ENCODE peak calls at places on chromosome 13, in six cellular contexts. O, D, R, L, X and T are unnamed samples.
A peak's percentile ranks its signal among the peaks of the same experiment; 100 is the strongest.

GRCh38 chr13:107322228-107322627 is 754.3 kb upstream of the ARGLU1 start:
- DNase-seq in O (no peak), D (no peak), R (no peak), L (no peak), X (no peak), T (no peak)

GRCh38 chr13:93721483-93721882 is 494.9 kb downstream of the GPC6 start:
- DNase-seq in O (no peak), D (no peak), R (no peak), L (no peak), X (no peak), T (no peak)

GRCh38 chr13:44197791-44198770 is 175.5 kb upstream of the SERP2 start:
- DNase-seq in O (no peak), D (no peak), R (no peak), L (peak; percentile 64), X (no peak), T (peak; percentile 2)

GRCh38 chr13:42696191-42696590 is 85.2 kb upstream of the FAM216B start:
- DNase-seq in O (no peak), D (no peak), R (peak; percentile 23), L (peak; percentile 52), X (peak; percentile 81), T (no peak)

GRCh38 chr13:107466326-107466725 is 749.0 kb downstream of the LIG4 start:
- DNase-seq in O (no peak), D (no peak), R (no peak), L (peak; percentile 15), X (peak; percentile 21), T (no peak)

GRCh38 chr13:39777527-39778061 is 122.1 kb downstream of the COG6 start:
- DNase-seq in O (no peak), D (no peak), R (peak; percentile 55), L (peak; percentile 84), X (peak; percentile 97), T (peak; percentile 87)

GRCh38 chr13:74966814-74967213 is 515.2 kb downstream of the TBC1D4 start:
- DNase-seq in O (no peak), D (no peak), R (no peak), L (peak; percentile 0), X (peak; percentile 78), T (no peak)

GRCh38 chr13:38819053-38819452 is 132.2 kb downstream of the FREM2 start:
- DNase-seq in O (no peak), D (peak; percentile 93), R (no peak), L (no peak), X (no peak), T (no peak)

DNA sequence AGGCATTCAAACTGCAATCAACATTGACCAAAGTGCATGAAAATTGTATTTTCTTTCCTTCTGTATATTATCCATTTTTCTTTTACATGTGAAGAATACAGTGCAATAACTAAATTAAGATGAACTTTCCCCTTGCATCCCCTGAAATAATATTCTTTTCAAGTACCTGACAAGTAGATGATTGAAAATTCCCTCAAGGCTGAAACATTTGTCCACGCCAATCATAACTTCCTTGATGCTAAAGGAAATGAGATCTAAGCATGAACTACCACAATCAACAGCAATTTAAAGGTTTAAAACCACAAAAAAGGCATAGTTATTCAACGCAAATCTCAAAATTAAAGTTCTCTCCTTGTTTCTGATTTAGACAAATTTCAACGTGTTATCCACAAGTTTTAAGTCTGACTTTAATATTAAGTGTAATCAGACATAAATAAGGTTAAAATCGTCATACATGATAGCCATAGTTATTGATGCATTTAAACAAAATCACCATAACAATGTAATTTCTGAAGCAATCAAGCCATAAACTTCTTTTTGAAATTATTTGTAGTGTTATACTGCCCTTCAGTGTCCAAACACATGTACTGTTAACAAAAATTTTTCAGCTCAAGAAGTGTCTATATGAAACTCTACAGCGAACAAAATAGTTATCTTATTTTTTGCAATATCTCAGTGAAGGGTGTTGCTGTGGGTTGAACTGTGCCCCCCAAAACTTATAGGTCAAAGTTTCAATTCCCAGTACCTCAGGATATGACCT is 169.5 kb downstream of the DCLK1 start:
- DNase-seq in O (no peak), D (no peak), R (no peak), L (peak; percentile 24), X (peak; percentile 34), T (no peak)
- TF ChIP-seq CTCF in O (peak; percentile 35), D (no peak), R (peak; percentile 8), L (peak; percentile 1), X (peak; percentile 19), T (no peak)

DNA sequence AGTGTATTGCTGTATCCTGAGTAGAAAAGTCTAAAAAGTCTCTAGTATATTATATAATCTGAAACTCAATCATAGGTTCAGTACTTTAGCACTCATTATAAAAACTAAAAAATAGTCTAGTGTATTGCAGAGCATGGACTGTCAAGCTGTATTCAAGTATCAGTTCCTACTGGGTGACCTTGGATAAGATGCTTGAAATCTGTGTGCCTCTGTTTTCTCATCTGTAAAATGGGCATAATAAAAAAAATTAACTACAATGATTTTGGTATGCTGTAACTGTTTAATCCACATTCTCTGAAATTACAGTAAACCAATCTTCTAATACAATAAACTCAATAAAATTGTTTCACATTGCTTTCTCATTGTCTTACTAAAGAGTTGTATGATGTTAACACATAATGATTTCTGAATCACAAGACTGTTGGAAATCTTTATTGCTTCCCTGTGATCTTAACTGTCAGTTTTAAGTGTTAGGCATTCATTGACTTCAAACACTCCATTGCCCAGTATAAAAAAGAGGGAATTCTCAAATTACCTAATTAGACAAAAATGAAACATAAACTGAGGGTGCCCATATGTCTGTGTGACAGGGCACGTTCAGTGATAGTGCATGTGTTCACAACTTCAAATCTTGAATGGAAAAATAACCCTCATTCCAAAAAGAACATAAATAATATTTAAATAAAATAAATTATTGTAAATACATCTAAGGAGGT is 2.2 kb downstream of the STARD13 start:
- DNase-seq in O (no peak), D (no peak), R (no peak), L (no peak), X (peak; percentile 43), T (no peak)
- H3K4me3 ChIP-seq in O (peak overlapping the region; percentile 89), D (no peak overlapping the region), R (peak overlapping the region; percentile 76), L (peak overlapping the region; percentile 93), X (peak overlapping the region; percentile 68), T (peak overlapping the region; percentile 85)

GRCh38 chr13:30148171-30148754 is 159.1 kb downstream of the KATNAL1 start:
- DNase-seq in O (no peak), D (no peak), R (no peak), L (no peak), X (no peak), T (no peak)

GRCh38 chr13:30148791-30149190 is 158.6 kb downstream of the KATNAL1 start:
- DNase-seq in O (no peak), D (no peak), R (no peak), L (no peak), X (no peak), T (no peak)

GRCh38 chr13:30145709-30146367 is 161.5 kb downstream of the KATNAL1 start:
- DNase-seq in O (no peak), D (no peak), R (no peak), L (no peak), X (no peak), T (no peak)

GRCh38 chr13:30149248-30149647 is 158.1 kb downstream of the KATNAL1 start:
- DNase-seq in O (no peak), D (no peak), R (no peak), L (no peak), X (no peak), T (no peak)

DNA sequence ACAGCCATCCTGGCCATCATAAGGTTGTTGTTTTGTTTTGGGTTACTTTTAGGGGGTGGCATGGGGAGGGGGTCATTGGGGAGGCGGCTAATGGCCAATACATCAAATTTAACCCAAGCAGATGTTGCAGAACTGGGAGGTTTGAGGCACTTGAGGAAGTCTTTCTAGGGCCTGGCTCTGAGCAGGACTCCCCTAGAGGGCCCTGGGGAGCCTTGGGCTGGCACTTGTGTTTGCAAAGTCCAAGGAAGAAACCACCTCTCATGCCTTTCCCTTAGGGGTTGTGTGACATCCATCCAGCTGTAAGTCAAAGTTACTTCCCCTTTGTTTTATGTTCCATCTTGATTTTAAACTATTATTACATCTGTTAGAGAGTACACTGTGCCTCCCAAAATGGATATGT is 160.0 kb downstream of the KATNAL1 start:
- DNase-seq in O (no peak), D (no peak), R (no peak), L (no peak), X (no peak), T (no peak)
- TF ChIP-seq CTCF in O (no peak), D (no peak), R (no peak), L (no peak), X (no peak), T (no peak)

GRCh38 chr13:49859568-49859967 is 67.1 kb upstream of the KPNA3 start:
- DNase-seq in O (no peak), D (peak; percentile 16), R (peak; percentile 69), L (peak; percentile 92), X (peak; percentile 97), T (peak; percentile 70)
- H3K4me3 ChIP-seq in O (no peak overlapping the region), D (no peak overlapping the region), R (no peak overlapping the region), L (no peak overlapping the region), X (no peak overlapping the region), T (no peak overlapping the region)

GRCh38 chr13:22801402-22802003 is 379.3 kb upstream of the SGCG start:
- DNase-seq in O (no peak), D (no peak), R (no peak), L (peak; percentile 10), X (peak; percentile 10), T (no peak)
- TF ChIP-seq CTCF in O (peak; percentile 23), D (no peak), R (no peak), L (no peak), X (no peak), T (no peak)

DNA sequence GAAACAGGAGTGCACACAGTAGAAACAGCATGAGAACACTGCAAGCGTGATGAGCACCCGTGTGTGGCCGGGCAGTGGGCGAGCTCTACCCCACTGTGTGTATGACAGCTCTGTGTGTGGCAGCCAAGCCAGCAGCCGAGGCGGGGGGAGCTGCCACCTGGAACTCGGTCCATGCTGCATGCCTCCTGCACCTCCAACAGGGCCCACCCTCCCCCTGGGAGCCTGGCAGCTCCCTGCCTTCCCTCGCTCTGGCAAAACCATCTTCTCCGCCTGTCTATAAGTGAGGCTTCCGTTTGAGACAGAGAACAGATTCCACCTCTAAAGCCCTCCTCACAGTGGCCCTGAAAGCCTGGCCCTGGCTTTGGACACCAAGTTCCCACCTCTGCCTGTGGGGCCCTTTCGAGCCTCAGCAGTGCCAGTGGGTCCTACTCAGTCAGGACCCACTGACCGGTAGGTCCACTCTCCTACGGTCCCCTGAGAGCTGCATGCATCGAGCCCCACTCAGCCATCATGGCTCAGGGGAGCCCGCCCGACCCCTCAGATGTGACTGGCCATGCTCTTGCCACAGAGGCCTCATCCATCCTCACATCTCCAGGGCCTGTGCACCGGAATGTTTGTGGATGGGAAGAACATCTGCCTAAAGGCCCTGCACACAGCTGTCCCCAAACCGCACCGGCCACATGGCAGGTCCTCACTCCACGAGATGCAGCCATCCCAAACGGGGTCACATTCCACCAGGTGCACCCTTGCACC is 52.4 kb upstream of the C13orf46 start:
- DNase-seq in O (no peak), D (no peak), R (no peak), L (no peak), X (no peak), T (no peak)
- H3K4me3 ChIP-seq in O (peak overlapping the region; percentile 61), D (no peak overlapping the region), R (no peak overlapping the region), L (no peak overlapping the region), X (no peak overlapping the region), T (no peak overlapping the region)